ENCODE peak calls at places on chromosomes 3 and 15, in eight cellular contexts. K is right cardiac atrium, F is keratinocyte, P is cardiac muscle cell, O is endothelial cell of umbilical vein, D is tibial nerve, J is esophagus muscularis mucosa, X is upper lobe of left lung. N is an unnamed sample. For H3K4me1, the result is how much of the 10 kb centered on the place peaks cover.

GRCh38 chr3:10601131-10601856 is 95.9 kb upstream of the ATP2B2 start:
- DNase-seq in K (no peak), F (no peak), P (no peak), O (no peak), D (no peak), J (no peak), X (no peak), N (no peak)

GRCh38 chr3:194282436-194283122 is 68.5 kb downstream of the CPN2 start:
- DNase-seq in K (peak), F (no peak), P (no peak), O (no peak), D (no peak), J (no peak), X (no peak), N (no peak)

GRCh38 chr15:61364871-61365270 is 135.8 kb upstream of the RORA start:
- DNase-seq in K (peak), F (no peak), P (peak), O (no peak), D (no peak), J (no peak), X (peak), N (no peak)

GRCh38 chr15:101615414-101615985 is 36.7 kb downstream of the TM2D3 start:
- DNase-seq in K (peak), F (no peak), P (no peak), O (no peak), D (no peak), J (no peak), X (no peak), N (no peak)

GRCh38 chr15:76155742-76156141 is 96.0 kb downstream of the TMEM266 start:
- DNase-seq in K (no peak), F (no peak), P (no peak), O (no peak), D (no peak), J (no peak), X (no peak), N (no peak)

GRCh38 chr3:179769411-179770247 is 116.8 kb downstream of the USP13 start:
- DNase-seq in K (no peak), F (no peak), P (no peak), O (peak), D (no peak), J (no peak), X (no peak), N (no peak)

GRCh38 chr3:195162033-195162669 is 108.8 kb downstream of the XXYLT1 start:
- DNase-seq in K (peak), F (no peak), P (no peak), O (peak), D (no peak), J (no peak), X (no peak), N (no peak)

GRCh38 chr3:66538390-66538789 is 37.6 kb upstream of the LRIG1 start:
- DNase-seq in K (no peak), F (no peak), P (no peak), O (no peak), D (no peak), J (no peak), X (no peak), N (no peak)

GRCh38 chr15:85839637-85840036 is 44.9 kb upstream of the KLHL25 start:
- DNase-seq in K (no peak), F (no peak), P (no peak), O (no peak), D (no peak), J (no peak), X (no peak), N (no peak)

GRCh38 chr3:107240183-107241091 is 136.8 kb upstream of the CCDC54 start:
- DNase-seq in K (peak), F (no peak), P (peak), O (peak), D (peak), J (peak), X (peak), N (peak)

GRCh38 chr15:78007965-78008886 is 69.3 kb downstream of the TBC1D2B start:
- DNase-seq in K (peak), F (no peak), P (no peak), O (no peak), D (peak), J (no peak), X (peak), N (peak)

GRCh38 chr3:42500091-42500490 is 2.4 kb upstream of the VIPR1 start:
- DNase-seq in K (no peak), F (no peak), P (no peak), O (no peak), D (no peak), J (no peak), X (no peak), N (no peak)

GRCh38 chr3:48674505-48674904 is 11.2 kb downstream of the NCKIPSD start:
- DNase-seq in K (no peak), F (no peak), P (no peak), O (no peak), D (no peak), J (no peak), X (no peak), N (no peak)

GRCh38 chr3:123442908-123443307 is 6.0 kb downstream of the ADCY5 start:
- DNase-seq in K (no peak), F (no peak), P (no peak), O (no peak), D (no peak), J (no peak), X (no peak), N (no peak)

GRCh38 chr3:170978335-170978745 is 48.2 kb downstream of the SLC2A2 start:
- DNase-seq in K (no peak), F (no peak), P (no peak), O (no peak), D (no peak), J (no peak), X (no peak), N (no peak)

GRCh38 chr15:36757189-36757814 is 177.9 kb downstream of the CDIN1 start:
- DNase-seq in K (no peak), F (no peak), P (no peak), O (no peak), D (no peak), J (no peak), X (no peak), N (no peak)

DNA sequence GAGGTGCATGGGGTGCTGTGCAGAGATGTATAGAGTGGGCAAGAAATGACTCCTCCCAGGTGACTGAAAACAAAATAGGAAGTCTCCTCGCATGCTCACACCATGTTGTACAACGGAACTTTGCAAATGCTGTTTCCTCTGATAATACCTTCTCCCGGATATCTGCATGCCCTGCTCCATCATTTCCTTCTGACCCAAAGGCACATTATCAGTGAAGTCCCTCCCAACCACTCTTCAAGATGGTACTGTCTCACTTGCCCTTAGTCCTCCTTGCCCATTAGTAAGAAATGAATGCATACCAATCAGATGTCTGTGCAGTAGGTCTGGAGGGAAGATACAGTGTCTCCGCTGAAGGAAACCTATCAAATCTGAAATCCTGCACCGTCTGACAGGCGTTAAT is 12.0 kb downstream of the TMED3 start:
- DNase-seq in K (no peak), F (no peak), P (no peak), O (peak), D (no peak), J (peak), X (no peak), N (no peak)
- H3K27ac ChIP-seq in K (no peak), F (no peak), P (no peak), O (peak), D (no peak), J (no peak), X (no peak), N (no peak)

DNA sequence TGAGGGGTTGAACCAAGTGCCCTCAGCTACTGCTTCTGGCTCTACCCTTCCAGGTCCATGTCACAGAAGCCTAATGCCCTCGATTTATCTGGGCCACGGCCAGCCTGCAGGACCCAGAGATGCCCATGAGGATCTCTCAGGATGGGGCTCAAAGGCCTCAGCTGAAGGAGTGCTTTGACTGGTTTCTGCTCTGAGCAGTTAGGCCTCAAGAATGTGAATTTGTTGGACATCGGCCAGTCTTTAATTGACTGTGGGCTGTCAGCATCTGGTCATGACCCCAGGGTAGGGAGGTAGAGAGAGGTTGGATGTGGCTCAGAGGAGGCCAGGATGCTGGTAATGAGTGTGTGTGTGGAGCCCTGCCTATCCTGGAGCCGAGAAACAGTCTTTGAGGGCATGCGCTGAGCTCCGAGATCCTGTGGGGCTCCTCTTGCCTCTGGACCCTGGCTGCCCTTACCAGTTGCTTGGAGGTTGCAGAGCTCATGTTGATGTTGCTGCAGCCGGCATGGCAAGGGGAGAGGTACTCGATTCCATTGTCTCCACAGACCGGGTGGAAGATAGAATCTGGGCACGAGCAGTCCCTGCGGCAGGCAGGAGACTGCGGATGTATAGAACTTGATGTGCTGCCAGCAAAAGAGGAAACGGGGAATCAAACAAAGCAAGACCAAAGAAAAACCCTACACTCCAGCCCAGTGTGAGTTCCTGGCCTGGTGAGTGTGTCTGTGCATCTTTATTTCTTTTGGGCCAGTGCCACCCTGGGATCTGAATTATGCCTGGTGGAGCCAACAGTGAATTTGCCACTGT is 49.2 kb upstream of the RAB6B start:
- DNase-seq in K (peak), F (peak), P (no peak), O (peak), D (no peak), J (no peak), X (no peak), N (peak)
- H3K4me1 ChIP-seq in K (under half), F (under half), P (under half), O (half or more), D (under half), J (under half), X (half or more), N (under half)

GRCh38 chr3:67704322-67704721 is 49.9 kb upstream of the SUCLG2 start:
- DNase-seq in K (no peak), F (no peak), P (no peak), O (no peak), D (no peak), J (no peak), X (no peak), N (no peak)
- H3K27ac ChIP-seq in K (no peak), F (no peak), P (no peak), O (no peak), D (no peak), J (no peak), X (no peak), N (no peak)

DNA sequence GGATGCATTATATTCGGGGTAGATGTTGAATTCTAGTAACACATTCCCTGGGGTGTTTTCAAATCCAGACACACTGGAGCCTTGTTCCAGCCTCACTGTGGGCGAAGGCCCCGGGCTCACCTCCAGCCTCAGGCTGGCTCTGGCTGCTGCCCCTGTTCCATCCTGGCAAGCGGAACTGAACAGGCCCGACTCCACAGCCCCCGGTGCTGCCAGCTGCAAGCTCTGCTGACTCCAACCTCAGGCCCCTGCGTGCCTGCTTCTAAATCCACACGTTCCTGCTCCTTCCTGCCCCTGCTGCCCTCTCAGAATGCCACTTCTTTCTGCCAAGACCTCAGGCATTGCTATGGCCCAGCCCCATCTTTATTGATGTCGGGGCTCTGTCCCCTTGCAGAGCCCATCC is 90.6 kb downstream of the LIPC start:
- DNase-seq in K (peak), F (no peak), P (no peak), O (no peak), D (no peak), J (no peak), X (peak), N (no peak)
- H3K4me1 ChIP-seq in K (under half), F (under half), P (under half), O (under half), D (under half), J (under half), X (under half), N (half or more)

GRCh38 chr15:71096676-71097075 is 18.6 kb upstream of the THSD4 start:
- DNase-seq in K (no peak), F (peak), P (no peak), O (peak), D (no peak), J (no peak), X (no peak), N (peak)
- H3K27ac ChIP-seq in K (no peak), F (peak), P (no peak), O (no peak), D (no peak), J (no peak), X (no peak), N (peak)

GRCh38 chr15:57529748-57530147 is 62.0 kb upstream of the MYZAP start:
- DNase-seq in K (no peak), F (no peak), P (peak), O (no peak), D (no peak), J (no peak), X (no peak), N (no peak)

GRCh38 chr15:57533062-57533735 is 58.5 kb upstream of the MYZAP start:
- DNase-seq in K (no peak), F (no peak), P (peak), O (no peak), D (no peak), J (no peak), X (no peak), N (no peak)

GRCh38 chr15:57537072-57537471 is 54.6 kb upstream of the MYZAP start:
- DNase-seq in K (peak), F (no peak), P (no peak), O (peak), D (no peak), J (no peak), X (no peak), N (peak)

GRCh38 chr15:57537951-57538506 is 53.7 kb upstream of the MYZAP start:
- DNase-seq in K (no peak), F (no peak), P (no peak), O (peak), D (no peak), J (no peak), X (no peak), N (no peak)

GRCh38 chr15:57534279-57534678 is 57.4 kb upstream of the MYZAP start:
- DNase-seq in K (no peak), F (no peak), P (no peak), O (peak), D (no peak), J (no peak), X (no peak), N (no peak)
- H3K4me1 ChIP-seq in K (under half), F (under half), P (under half), O (under half), D (under half), J (under half), X (under half), N (under half)

GRCh38 chr15:73982251-73982962 is 9.7 kb downstream of the STOML1 start:
- DNase-seq in K (peak), F (no peak), P (no peak), O (peak), D (peak), J (peak), X (peak), N (peak)

GRCh38 chr15:73983211-73983727 is 8.8 kb downstream of the STOML1 start:
- DNase-seq in K (peak), F (peak), P (no peak), O (peak), D (no peak), J (no peak), X (peak), N (peak)

GRCh38 chr15:73984208-73984979 is 7.7 kb downstream of the STOML1 start:
- DNase-seq in K (peak), F (no peak), P (no peak), O (no peak), D (no peak), J (no peak), X (no peak), N (no peak)

GRCh38 chr15:73985101-73985873 is 6.8 kb downstream of the STOML1 start:
- DNase-seq in K (peak), F (no peak), P (no peak), O (no peak), D (no peak), J (no peak), X (peak), N (no peak)

GRCh38 chr15:73983773-73984172 is 8.3 kb downstream of the STOML1 start:
- DNase-seq in K (peak), F (no peak), P (no peak), O (no peak), D (no peak), J (no peak), X (peak), N (no peak)
- H3K27ac ChIP-seq in K (peak), F (peak), P (no peak), O (no peak), D (peak), J (peak), X (peak), N (peak)

DNA sequence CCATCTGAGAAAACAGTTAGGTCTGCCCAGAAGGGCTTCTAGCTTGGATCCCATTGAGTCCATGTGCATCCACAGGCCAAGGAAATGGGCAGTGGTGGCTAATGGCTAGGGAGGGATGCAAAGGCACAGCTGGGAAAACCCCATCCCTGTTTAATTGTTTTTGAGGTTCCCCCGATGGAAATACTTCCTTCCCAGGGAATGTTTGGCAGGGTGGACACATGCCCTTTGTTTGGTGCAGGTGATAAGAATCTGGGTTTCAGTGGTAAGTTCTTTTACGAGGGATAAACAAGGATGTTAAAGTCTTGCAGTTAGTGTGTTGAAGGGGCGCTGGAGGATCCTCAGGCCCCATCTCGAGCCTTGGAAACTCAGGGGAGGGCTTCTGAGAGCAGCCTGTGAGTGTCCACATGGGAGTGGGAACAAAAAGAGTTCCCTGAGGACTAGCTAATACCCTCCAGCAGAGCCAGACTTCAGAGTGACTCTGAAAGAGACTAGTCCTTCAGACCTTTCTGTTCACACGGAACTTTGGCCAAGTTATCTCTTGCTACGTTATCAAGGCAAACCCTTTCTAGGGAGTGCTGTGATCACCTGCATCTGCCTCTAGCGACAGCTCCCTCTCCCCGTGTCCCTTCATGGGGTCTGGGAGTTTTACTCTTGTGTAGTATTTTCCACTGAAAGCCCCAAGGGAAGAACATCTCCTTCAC is 17.4 kb downstream of the PTPRG start:
- DNase-seq in K (no peak), F (no peak), P (no peak), O (peak), D (no peak), J (no peak), X (no peak), N (no peak)
- H3K4me1 ChIP-seq in K (under half), F (under half), P (under half), O (under half), D (under half), J (under half), X (under half), N (under half)